ENCODE peak calls at places on chromosomes 4 and X, in eight cellular contexts. One of them, this sample, is unnamed.
A peak's percentile ranks its signal among the peaks of the same experiment; 100 is the strongest.

GRCh38 chr4:19455850-19456602 is 795.7 kb upstream of the SLIT2 start:
- DNase-seq in CD8-positive, alpha-beta memory T cell: no peak
- DNase-seq in KBM-7: no peak
- DNase-seq in Kasumi-1: no peak
- DNase-seq in activated CD8-positive, alpha-beta memory T cell treated with anti-CD3 and anti-CD28 coated beads for 4 hours: no peak
- DNase-seq in fibroblast of lung: no peak
- DNase-seq in thoracic aorta: no peak
- DNase-seq in heart left ventricle: no peak
- DNase-seq in this sample: no peak

GRCh38 chr4:83285022-83285387 is 407 bp upstream of the COQ2 start:
- DNase-seq in fibroblast of lung: peak; percentile 55
- DNase-seq in KBM-7: peak; percentile 90
- DNase-seq in thoracic aorta: no peak
- DNase-seq in heart left ventricle: no peak
- DNase-seq in CD8-positive, alpha-beta memory T cell: no peak
- DNase-seq in Kasumi-1: peak; percentile 70
- DNase-seq in activated CD8-positive, alpha-beta memory T cell treated with anti-CD3 and anti-CD28 coated beads for 4 hours: no peak
- DNase-seq in this sample: no peak

GRCh38 chr4:157217708-157218107 is 2.8 kb upstream of the GRIA2 start:
- DNase-seq in heart left ventricle: no peak
- DNase-seq in CD8-positive, alpha-beta memory T cell: no peak
- DNase-seq in Kasumi-1: peak; percentile 40
- DNase-seq in thoracic aorta: no peak
- DNase-seq in activated CD8-positive, alpha-beta memory T cell treated with anti-CD3 and anti-CD28 coated beads for 4 hours: no peak
- DNase-seq in KBM-7: peak; percentile 49
- DNase-seq in fibroblast of lung: peak; percentile 15
- DNase-seq in this sample: no peak

GRCh38 chrX:18582910-18583493 is 88.9 kb downstream of the RS1 start:
- DNase-seq in heart left ventricle: no peak
- DNase-seq in Kasumi-1: no peak
- DNase-seq in fibroblast of lung: no peak
- DNase-seq in activated CD8-positive, alpha-beta memory T cell treated with anti-CD3 and anti-CD28 coated beads for 4 hours: no peak
- DNase-seq in thoracic aorta: no peak
- DNase-seq in KBM-7: no peak
- DNase-seq in CD8-positive, alpha-beta memory T cell: no peak
- DNase-seq in this sample: no peak

GRCh38 chr4:21885241-21885640 is 63.3 kb downstream of the KCNIP4 start:
- DNase-seq in Kasumi-1: no peak
- DNase-seq in fibroblast of lung: peak; percentile 69
- DNase-seq in heart left ventricle: no peak
- DNase-seq in KBM-7: no peak
- DNase-seq in activated CD8-positive, alpha-beta memory T cell treated with anti-CD3 and anti-CD28 coated beads for 4 hours: no peak
- DNase-seq in CD8-positive, alpha-beta memory T cell: no peak
- DNase-seq in thoracic aorta: no peak
- DNase-seq in this sample: no peak

GRCh38 chr4:64158648-64159326 is 250.5 kb downstream of the TECRL start:
- DNase-seq in activated CD8-positive, alpha-beta memory T cell treated with anti-CD3 and anti-CD28 coated beads for 4 hours: no peak
- DNase-seq in Kasumi-1: peak; percentile 83
- DNase-seq in thoracic aorta: no peak
- DNase-seq in KBM-7: peak; percentile 72
- DNase-seq in fibroblast of lung: peak; percentile 36
- DNase-seq in heart left ventricle: peak; percentile 35
- DNase-seq in CD8-positive, alpha-beta memory T cell: no peak
- DNase-seq in this sample: no peak

GRCh38 chr4:146269228-146269653 is 54.9 kb downstream of the REELD1 start:
- DNase-seq in activated CD8-positive, alpha-beta memory T cell treated with anti-CD3 and anti-CD28 coated beads for 4 hours: no peak
- DNase-seq in thoracic aorta: no peak
- DNase-seq in Kasumi-1: no peak
- DNase-seq in CD8-positive, alpha-beta memory T cell: no peak
- DNase-seq in KBM-7: no peak
- DNase-seq in fibroblast of lung: no peak
- DNase-seq in heart left ventricle: no peak
- DNase-seq in this sample: no peak

GRCh38 chr4:55906999-55907398 is 41.7 kb upstream of the CEP135 start:
- DNase-seq in heart left ventricle: no peak
- DNase-seq in activated CD8-positive, alpha-beta memory T cell treated with anti-CD3 and anti-CD28 coated beads for 4 hours: no peak
- DNase-seq in CD8-positive, alpha-beta memory T cell: no peak
- DNase-seq in Kasumi-1: no peak
- DNase-seq in KBM-7: no peak
- DNase-seq in fibroblast of lung: peak; percentile 45
- DNase-seq in thoracic aorta: no peak
- DNase-seq in this sample: no peak

GRCh38 chr4:95118507-95118906 is 360.8 kb downstream of the BMPR1B start:
- DNase-seq in activated CD8-positive, alpha-beta memory T cell treated with anti-CD3 and anti-CD28 coated beads for 4 hours: no peak
- DNase-seq in KBM-7: no peak
- DNase-seq in heart left ventricle: no peak
- DNase-seq in fibroblast of lung: no peak
- DNase-seq in thoracic aorta: no peak
- DNase-seq in CD8-positive, alpha-beta memory T cell: no peak
- DNase-seq in Kasumi-1: no peak
- DNase-seq in this sample: no peak

GRCh38 chrX:32673193-32673592 is 538.2 kb downstream of the DMD start:
- DNase-seq in Kasumi-1: no peak
- DNase-seq in heart left ventricle: no peak
- DNase-seq in activated CD8-positive, alpha-beta memory T cell treated with anti-CD3 and anti-CD28 coated beads for 4 hours: no peak
- DNase-seq in CD8-positive, alpha-beta memory T cell: no peak
- DNase-seq in fibroblast of lung: no peak
- DNase-seq in KBM-7: peak; percentile 29
- DNase-seq in thoracic aorta: no peak
- DNase-seq in this sample: no peak

GRCh38 chrX:71579990-71580380 is 1.7 kb downstream of the GCNA start:
- DNase-seq in fibroblast of lung: no peak
- DNase-seq in heart left ventricle: no peak
- DNase-seq in KBM-7: no peak
- DNase-seq in activated CD8-positive, alpha-beta memory T cell treated with anti-CD3 and anti-CD28 coated beads for 4 hours: no peak
- DNase-seq in thoracic aorta: no peak
- DNase-seq in CD8-positive, alpha-beta memory T cell: no peak
- DNase-seq in Kasumi-1: no peak
- DNase-seq in this sample: no peak

GRCh38 chrX:31845003-31845402 is 773.2 kb upstream of the FTHL17 start:
- DNase-seq in thoracic aorta: no peak
- DNase-seq in activated CD8-positive, alpha-beta memory T cell treated with anti-CD3 and anti-CD28 coated beads for 4 hours: no peak
- DNase-seq in KBM-7: no peak
- DNase-seq in Kasumi-1: peak; percentile 3
- DNase-seq in CD8-positive, alpha-beta memory T cell: no peak
- DNase-seq in heart left ventricle: no peak
- DNase-seq in fibroblast of lung: peak; percentile 13
- DNase-seq in this sample: no peak

GRCh38 chrX:150848914-150849365 is 49.5 kb downstream of the CD99L2 start:
- DNase-seq in activated CD8-positive, alpha-beta memory T cell treated with anti-CD3 and anti-CD28 coated beads for 4 hours: no peak
- DNase-seq in thoracic aorta: no peak
- DNase-seq in fibroblast of lung: no peak
- DNase-seq in heart left ventricle: no peak
- DNase-seq in KBM-7: peak; percentile 85
- DNase-seq in CD8-positive, alpha-beta memory T cell: no peak
- DNase-seq in Kasumi-1: no peak
- DNase-seq in this sample: no peak

GRCh38 chr4:71126719-71127118 is 133.3 kb downstream of the DCK start:
- DNase-seq in thoracic aorta: no peak
- DNase-seq in fibroblast of lung: peak; percentile 99
- DNase-seq in CD8-positive, alpha-beta memory T cell: no peak
- DNase-seq in activated CD8-positive, alpha-beta memory T cell treated with anti-CD3 and anti-CD28 coated beads for 4 hours: no peak
- DNase-seq in KBM-7: no peak
- DNase-seq in Kasumi-1: no peak
- DNase-seq in heart left ventricle: no peak
- DNase-seq in this sample: no peak

GRCh38 chrX:135974279-135974856 is 580 bp upstream of the MMGT1 start:
- DNase-seq in heart left ventricle: peak; percentile 72
- DNase-seq in KBM-7: peak; percentile 36
- DNase-seq in fibroblast of lung: peak; percentile 60
- DNase-seq in thoracic aorta: peak; percentile 24
- DNase-seq in CD8-positive, alpha-beta memory T cell: peak; percentile 63
- DNase-seq in Kasumi-1: peak; percentile 22
- DNase-seq in activated CD8-positive, alpha-beta memory T cell treated with anti-CD3 and anti-CD28 coated beads for 4 hours: peak; percentile 43
- DNase-seq in this sample: peak; percentile 71

GRCh38 chr4:156536661-156537060 is 434.9 kb downstream of the PDGFC start:
- DNase-seq in CD8-positive, alpha-beta memory T cell: no peak
- DNase-seq in Kasumi-1: no peak
- DNase-seq in heart left ventricle: no peak
- DNase-seq in fibroblast of lung: peak; percentile 72
- DNase-seq in thoracic aorta: no peak
- DNase-seq in KBM-7: no peak
- DNase-seq in activated CD8-positive, alpha-beta memory T cell treated with anti-CD3 and anti-CD28 coated beads for 4 hours: no peak
- DNase-seq in this sample: no peak

GRCh38 chr4:8701101-8702019 is 108.8 kb downstream of the CPZ start:
- DNase-seq in CD8-positive, alpha-beta memory T cell: no peak
- DNase-seq in activated CD8-positive, alpha-beta memory T cell treated with anti-CD3 and anti-CD28 coated beads for 4 hours: no peak
- DNase-seq in fibroblast of lung: no peak
- DNase-seq in Kasumi-1: no peak
- DNase-seq in KBM-7: no peak
- DNase-seq in thoracic aorta: no peak
- DNase-seq in heart left ventricle: no peak
- DNase-seq in this sample: no peak

GRCh38 chr4:120709986-120710385 is 212.5 kb downstream of the PRDM5 start:
- DNase-seq in fibroblast of lung: peak; percentile 62
- DNase-seq in CD8-positive, alpha-beta memory T cell: no peak
- DNase-seq in activated CD8-positive, alpha-beta memory T cell treated with anti-CD3 and anti-CD28 coated beads for 4 hours: no peak
- DNase-seq in thoracic aorta: no peak
- DNase-seq in Kasumi-1: no peak
- DNase-seq in heart left ventricle: no peak
- DNase-seq in KBM-7: no peak
- DNase-seq in this sample: no peak

GRCh38 chrX:37684918-37685317 is 673 bp upstream of the XK start:
- DNase-seq in activated CD8-positive, alpha-beta memory T cell treated with anti-CD3 and anti-CD28 coated beads for 4 hours: no peak
- DNase-seq in KBM-7: peak; percentile 12
- DNase-seq in CD8-positive, alpha-beta memory T cell: no peak
- DNase-seq in fibroblast of lung: no peak
- DNase-seq in thoracic aorta: no peak
- DNase-seq in Kasumi-1: peak; percentile 1
- DNase-seq in heart left ventricle: no peak
- DNase-seq in this sample: no peak

GRCh38 chr4:1594871-1595788 is 89.0 kb downstream of the FAM53A start:
- DNase-seq in heart left ventricle: peak; percentile 19
- DNase-seq in thoracic aorta: no peak
- DNase-seq in fibroblast of lung: no peak
- DNase-seq in CD8-positive, alpha-beta memory T cell: no peak
- DNase-seq in Kasumi-1: no peak
- DNase-seq in activated CD8-positive, alpha-beta memory T cell treated with anti-CD3 and anti-CD28 coated beads for 4 hours: no peak
- DNase-seq in KBM-7: no peak
- DNase-seq in this sample: no peak

GRCh38 chrX:1493877-1494510 is 41.3 kb upstream of the ASMTL start:
- DNase-seq in CD8-positive, alpha-beta memory T cell: no peak
- DNase-seq in activated CD8-positive, alpha-beta memory T cell treated with anti-CD3 and anti-CD28 coated beads for 4 hours: no peak
- DNase-seq in fibroblast of lung: no peak
- DNase-seq in Kasumi-1: peak; percentile 42
- DNase-seq in KBM-7: peak; percentile 89
- DNase-seq in thoracic aorta: no peak
- DNase-seq in heart left ventricle: no peak
- DNase-seq in this sample: no peak

GRCh38 chr4:144820115-144820514 is 174.2 kb downstream of the HHIP start:
- DNase-seq in heart left ventricle: no peak
- DNase-seq in KBM-7: no peak
- DNase-seq in activated CD8-positive, alpha-beta memory T cell treated with anti-CD3 and anti-CD28 coated beads for 4 hours: no peak
- DNase-seq in Kasumi-1: no peak
- DNase-seq in CD8-positive, alpha-beta memory T cell: no peak
- DNase-seq in fibroblast of lung: peak; percentile 98
- DNase-seq in thoracic aorta: no peak
- DNase-seq in this sample: no peak

GRCh38 chr4:139950568-139950967 is 203.4 kb downstream of the MAML3 start:
- DNase-seq in Kasumi-1: peak; percentile 9
- DNase-seq in KBM-7: peak; percentile 64
- DNase-seq in thoracic aorta: no peak
- DNase-seq in fibroblast of lung: peak; percentile 92
- DNase-seq in activated CD8-positive, alpha-beta memory T cell treated with anti-CD3 and anti-CD28 coated beads for 4 hours: no peak
- DNase-seq in CD8-positive, alpha-beta memory T cell: no peak
- DNase-seq in heart left ventricle: no peak
- DNase-seq in this sample: no peak

GRCh38 chr4:25900310-25900709 is 13.7 kb upstream of the SMIM20 start:
- DNase-seq in KBM-7: no peak
- DNase-seq in CD8-positive, alpha-beta memory T cell: no peak
- DNase-seq in activated CD8-positive, alpha-beta memory T cell treated with anti-CD3 and anti-CD28 coated beads for 4 hours: no peak
- DNase-seq in heart left ventricle: no peak
- DNase-seq in Kasumi-1: no peak
- DNase-seq in fibroblast of lung: peak; percentile 52
- DNase-seq in thoracic aorta: no peak
- DNase-seq in this sample: no peak

GRCh38 chr4:160286051-160286450 is 1183.2 kb downstream of the RAPGEF2 start:
- DNase-seq in thoracic aorta: no peak
- DNase-seq in heart left ventricle: no peak
- DNase-seq in activated CD8-positive, alpha-beta memory T cell treated with anti-CD3 and anti-CD28 coated beads for 4 hours: no peak
- DNase-seq in CD8-positive, alpha-beta memory T cell: no peak
- DNase-seq in KBM-7: no peak
- DNase-seq in Kasumi-1: no peak
- DNase-seq in fibroblast of lung: no peak
- DNase-seq in this sample: no peak

GRCh38 chr4:122476126-122476525 is 19.6 kb upstream of the IL2 start:
- DNase-seq in heart left ventricle: no peak
- DNase-seq in KBM-7: no peak
- DNase-seq in CD8-positive, alpha-beta memory T cell: no peak
- DNase-seq in Kasumi-1: no peak
- DNase-seq in activated CD8-positive, alpha-beta memory T cell treated with anti-CD3 and anti-CD28 coated beads for 4 hours: no peak
- DNase-seq in fibroblast of lung: no peak
- DNase-seq in thoracic aorta: no peak
- DNase-seq in this sample: no peak

GRCh38 chr4:80197132-80197573 is at the start of gene PRDM8:
- DNase-seq in Kasumi-1: peak; percentile 64
- DNase-seq in fibroblast of lung: peak; percentile 60
- DNase-seq in heart left ventricle: no peak
- DNase-seq in CD8-positive, alpha-beta memory T cell: no peak
- DNase-seq in thoracic aorta: no peak
- DNase-seq in activated CD8-positive, alpha-beta memory T cell treated with anti-CD3 and anti-CD28 coated beads for 4 hours: no peak
- DNase-seq in KBM-7: no peak
- DNase-seq in this sample: no peak

GRCh38 chrX:37753384-37753783 is 26.5 kb upstream of the CYBB start:
- DNase-seq in activated CD8-positive, alpha-beta memory T cell treated with anti-CD3 and anti-CD28 coated beads for 4 hours: no peak
- DNase-seq in Kasumi-1: peak; percentile 35
- DNase-seq in KBM-7: peak; percentile 70
- DNase-seq in fibroblast of lung: no peak
- DNase-seq in heart left ventricle: no peak
- DNase-seq in thoracic aorta: no peak
- DNase-seq in CD8-positive, alpha-beta memory T cell: no peak
- DNase-seq in this sample: no peak

GRCh38 chr4:183504930-183505555 is at the start of gene ING2:
- DNase-seq in heart left ventricle: no peak
- DNase-seq in activated CD8-positive, alpha-beta memory T cell treated with anti-CD3 and anti-CD28 coated beads for 4 hours: no peak
- DNase-seq in CD8-positive, alpha-beta memory T cell: peak; percentile 85
- DNase-seq in thoracic aorta: no peak
- DNase-seq in fibroblast of lung: no peak
- DNase-seq in KBM-7: peak; percentile 64
- DNase-seq in Kasumi-1: peak; percentile 75
- DNase-seq in this sample: no peak

GRCh38 chr4:76821661-76822060 is 76.3 kb downstream of the SOWAHB start:
- DNase-seq in Kasumi-1: no peak
- DNase-seq in activated CD8-positive, alpha-beta memory T cell treated with anti-CD3 and anti-CD28 coated beads for 4 hours: no peak
- DNase-seq in heart left ventricle: no peak
- DNase-seq in CD8-positive, alpha-beta memory T cell: no peak
- DNase-seq in thoracic aorta: no peak
- DNase-seq in KBM-7: no peak
- DNase-seq in fibroblast of lung: peak; percentile 76
- DNase-seq in this sample: no peak

GRCh38 chr4:138908134-138908533 is 107.4 kb upstream of the NOCT start:
- DNase-seq in CD8-positive, alpha-beta memory T cell: no peak
- DNase-seq in activated CD8-positive, alpha-beta memory T cell treated with anti-CD3 and anti-CD28 coated beads for 4 hours: no peak
- DNase-seq in Kasumi-1: no peak
- DNase-seq in fibroblast of lung: no peak
- DNase-seq in KBM-7: no peak
- DNase-seq in thoracic aorta: no peak
- DNase-seq in heart left ventricle: no peak
- DNase-seq in this sample: no peak

GRCh38 chr4:8181844-8182243 is 17.2 kb upstream of the SH3TC1 start:
- DNase-seq in heart left ventricle: peak; percentile 70
- DNase-seq in activated CD8-positive, alpha-beta memory T cell treated with anti-CD3 and anti-CD28 coated beads for 4 hours: no peak
- DNase-seq in Kasumi-1: no peak
- DNase-seq in fibroblast of lung: no peak
- DNase-seq in CD8-positive, alpha-beta memory T cell: no peak
- DNase-seq in thoracic aorta: no peak
- DNase-seq in KBM-7: no peak
- DNase-seq in this sample: no peak

GRCh38 chrX:32483534-32484136 is 727.7 kb downstream of the DMD start:
- DNase-seq in activated CD8-positive, alpha-beta memory T cell treated with anti-CD3 and anti-CD28 coated beads for 4 hours: no peak
- DNase-seq in heart left ventricle: no peak
- DNase-seq in CD8-positive, alpha-beta memory T cell: no peak
- DNase-seq in Kasumi-1: peak; percentile 11
- DNase-seq in fibroblast of lung: no peak
- DNase-seq in thoracic aorta: no peak
- DNase-seq in KBM-7: peak; percentile 12
- DNase-seq in this sample: no peak

GRCh38 chrX:154017766-154018517 is 1.8 kb downstream of the IRAK1 start:
- DNase-seq in heart left ventricle: no peak
- DNase-seq in CD8-positive, alpha-beta memory T cell: no peak
- DNase-seq in activated CD8-positive, alpha-beta memory T cell treated with anti-CD3 and anti-CD28 coated beads for 4 hours: no peak
- DNase-seq in fibroblast of lung: no peak
- DNase-seq in Kasumi-1: no peak
- DNase-seq in thoracic aorta: no peak
- DNase-seq in KBM-7: no peak
- DNase-seq in this sample: no peak

This sample was measured in CD4-positive, alpha-beta T cell.